ENCODE peak calls at places on chromosomes 11 and 22, in five cellular contexts. One of them, this sample, is unnamed.

GRCh38 chr22:41762980-41763779 is 37.3 kb upstream of the CCDC134 start:
- DNase-seq in fibroblast of mammary gland: no peak
- DNase-seq in adrenal gland: peak; percentile 28
- DNase-seq in BJ: no peak
- DNase-seq in IMR-90: no peak
- DNase-seq in this sample: no peak

GRCh38 chr11:117819096-117820040 is 5.2 kb downstream of the FXYD2 start:
- DNase-seq in fibroblast of mammary gland: peak; percentile 71
- DNase-seq in adrenal gland: peak; percentile 72
- DNase-seq in BJ: no peak
- DNase-seq in IMR-90: peak; percentile 63
- DNase-seq in this sample: peak; percentile 49

GRCh38 chr11:19164230-19164855 is 37.4 kb downstream of the CSRP3 start:
- DNase-seq in fibroblast of mammary gland: no peak
- DNase-seq in adrenal gland: no peak
- DNase-seq in BJ: no peak
- DNase-seq in IMR-90: no peak
- DNase-seq in this sample: no peak

GRCh38 chr11:11620966-11621880 is 582 bp downstream of the GALNT18 start:
- DNase-seq in fibroblast of mammary gland: peak; percentile 26
- DNase-seq in adrenal gland: no peak
- DNase-seq in BJ: no peak
- DNase-seq in IMR-90: peak; percentile 44
- DNase-seq in this sample: no peak

GRCh38 chr11:19978668-19979518 is 181.4 kb downstream of the DBX1 start:
- DNase-seq in fibroblast of mammary gland: peak; percentile 85
- DNase-seq in adrenal gland: no peak
- DNase-seq in BJ: no peak
- DNase-seq in IMR-90: peak; percentile 90
- DNase-seq in this sample: peak; percentile 66

GRCh38 chr11:20112291-20113146 is 47.8 kb downstream of the DBX1 start:
- DNase-seq in fibroblast of mammary gland: peak; percentile 98
- DNase-seq in adrenal gland: peak; percentile 87
- DNase-seq in BJ: peak; percentile 79
- DNase-seq in IMR-90: peak; percentile 97
- DNase-seq in this sample: peak; percentile 86

GRCh38 chr11:77411238-77411637 is 62.7 kb downstream of the PAK1 start:
- DNase-seq in fibroblast of mammary gland: peak; percentile 20
- DNase-seq in adrenal gland: peak; percentile 35
- DNase-seq in BJ: no peak
- DNase-seq in IMR-90: peak; percentile 30
- DNase-seq in this sample: no peak

GRCh38 chr11:76257040-76257730 is 50.9 kb upstream of the WNT11 start:
- DNase-seq in fibroblast of mammary gland: no peak
- DNase-seq in adrenal gland: no peak
- DNase-seq in BJ: no peak
- DNase-seq in IMR-90: no peak
- DNase-seq in this sample: no peak

GRCh38 chr11:15852179-15852578 is 504.2 kb downstream of the SOX6 start:
- DNase-seq in fibroblast of mammary gland: peak; percentile 23
- DNase-seq in adrenal gland: no peak
- DNase-seq in BJ: no peak
- DNase-seq in IMR-90: peak; percentile 35
- DNase-seq in this sample: no peak
- TF ChIP-seq CTCF in fibroblast of mammary gland: peak; percentile 51
- TF ChIP-seq CTCF in adrenal gland: peak; percentile 6
- TF ChIP-seq CTCF in BJ: peak; percentile 28
- TF ChIP-seq CTCF in IMR-90: peak; percentile 50
- TF ChIP-seq CTCF in this sample: peak; percentile 59

DNA sequence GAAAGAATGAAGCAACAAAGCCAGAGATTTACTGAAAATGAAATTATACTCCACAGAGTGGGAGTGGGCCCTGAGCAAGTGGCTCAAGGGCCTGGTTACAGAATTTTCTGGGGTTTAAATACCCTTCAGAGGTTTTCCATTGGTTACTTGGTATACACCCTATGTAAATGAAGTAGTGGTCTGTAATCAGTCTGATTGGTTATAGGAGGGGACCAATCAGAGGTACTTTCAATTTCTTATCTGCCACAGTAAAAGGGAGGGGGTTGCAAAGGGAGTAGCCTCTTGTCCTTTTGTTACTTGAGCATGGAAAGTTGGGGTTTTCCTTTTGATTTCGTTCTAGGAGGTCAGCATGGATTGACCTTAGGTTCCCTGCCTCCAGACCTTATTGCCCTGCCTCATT is 63.5 kb downstream of the ATM start:
- DNase-seq in fibroblast of mammary gland: no peak
- DNase-seq in adrenal gland: no peak
- DNase-seq in BJ: no peak
- DNase-seq in IMR-90: no peak
- DNase-seq in this sample: no peak
- TF ChIP-seq CTCF in fibroblast of mammary gland: no peak
- TF ChIP-seq CTCF in adrenal gland: no peak
- TF ChIP-seq CTCF in BJ: no peak
- TF ChIP-seq CTCF in IMR-90: no peak
- TF ChIP-seq CTCF in this sample: no peak

DNA sequence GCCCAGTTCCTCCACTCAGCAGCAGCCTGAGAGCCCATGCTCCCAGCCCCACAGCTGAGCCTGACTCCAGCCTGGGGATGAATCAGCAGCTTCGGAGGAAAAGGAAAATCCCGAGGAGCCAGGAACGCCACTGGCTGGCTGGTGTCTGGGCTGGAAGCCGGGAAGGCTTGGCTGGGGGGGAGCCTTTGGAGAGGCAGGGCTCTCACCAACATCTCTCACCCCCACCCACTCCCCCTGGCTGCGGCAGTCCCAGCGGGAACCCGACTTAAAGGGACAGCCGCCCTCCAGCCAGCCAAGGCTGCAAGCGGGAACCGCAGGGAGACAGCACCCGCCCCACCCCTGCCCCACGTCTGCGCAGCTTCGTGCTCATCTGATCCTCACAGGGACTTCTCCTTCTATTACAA is 28.4 kb downstream of the KIAA0930 start:
- DNase-seq in fibroblast of mammary gland: peak; percentile 91
- DNase-seq in adrenal gland: peak; percentile 94
- DNase-seq in BJ: peak; percentile 79
- DNase-seq in IMR-90: peak; percentile 96
- DNase-seq in this sample: peak; percentile 94
- TF ChIP-seq CTCF in fibroblast of mammary gland: no peak
- TF ChIP-seq CTCF in adrenal gland: no peak
- TF ChIP-seq CTCF in BJ: peak; percentile 35
- TF ChIP-seq CTCF in IMR-90: peak; percentile 17
- TF ChIP-seq CTCF in this sample: peak; percentile 48

GRCh38 chr11:61610905-61611304 is 30.0 kb upstream of the SYT7 start:
- DNase-seq in fibroblast of mammary gland: no peak
- DNase-seq in adrenal gland: no peak
- DNase-seq in BJ: no peak
- DNase-seq in IMR-90: no peak
- DNase-seq in this sample: no peak

GRCh38 chr11:61607920-61608599 is 27.2 kb upstream of the SYT7 start:
- DNase-seq in fibroblast of mammary gland: no peak
- DNase-seq in adrenal gland: no peak
- DNase-seq in BJ: no peak
- DNase-seq in IMR-90: no peak
- DNase-seq in this sample: no peak

GRCh38 chr11:61609000-61609969 is 28.4 kb upstream of the SYT7 start:
- DNase-seq in fibroblast of mammary gland: no peak
- DNase-seq in adrenal gland: no peak
- DNase-seq in BJ: no peak
- DNase-seq in IMR-90: no peak
- DNase-seq in this sample: no peak

GRCh38 chr11:61611309-61611708 is 30.4 kb upstream of the SYT7 start:
- DNase-seq in fibroblast of mammary gland: no peak
- DNase-seq in adrenal gland: no peak
- DNase-seq in BJ: no peak
- DNase-seq in IMR-90: no peak
- DNase-seq in this sample: no peak

GRCh38 chr11:61609970-61610347 is 29.1 kb upstream of the SYT7 start:
- DNase-seq in fibroblast of mammary gland: no peak
- DNase-seq in adrenal gland: no peak
- DNase-seq in BJ: no peak
- DNase-seq in IMR-90: no peak
- DNase-seq in this sample: no peak
- TF ChIP-seq CTCF in fibroblast of mammary gland: peak; percentile 12
- TF ChIP-seq CTCF in adrenal gland: no peak
- TF ChIP-seq CTCF in BJ: peak; percentile 5
- TF ChIP-seq CTCF in IMR-90: peak; percentile 26
- TF ChIP-seq CTCF in this sample: no peak

GRCh38 chr11:58629857-58630256 is 7.4 kb downstream of the CNTF start:
- DNase-seq in fibroblast of mammary gland: peak; percentile 76
- DNase-seq in adrenal gland: peak; percentile 51
- DNase-seq in BJ: no peak
- DNase-seq in IMR-90: peak; percentile 71
- DNase-seq in this sample: peak; percentile 54
- TF ChIP-seq CTCF in fibroblast of mammary gland: peak; percentile 84
- TF ChIP-seq CTCF in adrenal gland: peak; percentile 36
- TF ChIP-seq CTCF in BJ: peak; percentile 77
- TF ChIP-seq CTCF in IMR-90: peak; percentile 78
- TF ChIP-seq CTCF in this sample: peak; percentile 82

GRCh38 chr22:20995329-20996030 is 6.4 kb downstream of the THAP7 start:
- DNase-seq in fibroblast of mammary gland: no peak
- DNase-seq in adrenal gland: no peak
- DNase-seq in BJ: no peak
- DNase-seq in IMR-90: no peak
- DNase-seq in this sample: no peak
- TF ChIP-seq CTCF in fibroblast of mammary gland: no peak
- TF ChIP-seq CTCF in adrenal gland: no peak
- TF ChIP-seq CTCF in BJ: no peak
- TF ChIP-seq CTCF in IMR-90: no peak
- TF ChIP-seq CTCF in this sample: no peak

This sample was measured in HFFc6.